ENCODE peak calls at places on chromosomes 2 and 18, in five cellular contexts. One of them, this sample, is unnamed.

GRCh38 chr2:100799701-100800100 is 20.2 kb upstream of the NPAS2 start:
- DNase-seq in sigmoid colon: no peak
- DNase-seq in uterus: no peak
- DNase-seq in K562: no peak
- DNase-seq in A549: no peak
- DNase-seq in this sample: no peak

GRCh38 chr2:31962757-31963361 is 47.9 kb downstream of the MEMO1 start:
- DNase-seq in K562: no peak
- DNase-seq in sigmoid colon: no peak
- DNase-seq in A549: no peak
- DNase-seq in uterus: no peak
- DNase-seq in this sample: no peak

GRCh38 chr2:20428717-20429490 is 18.0 kb upstream of the RHOB start:
- DNase-seq in sigmoid colon: no peak
- DNase-seq in A549: no peak
- DNase-seq in uterus: no peak
- DNase-seq in K562: no peak
- DNase-seq in this sample: peak; percentile 10

GRCh38 chr2:200852605-200853004 is 11.9 kb downstream of the CLK1 start:
- DNase-seq in K562: no peak
- DNase-seq in sigmoid colon: no peak
- DNase-seq in A549: no peak
- DNase-seq in uterus: no peak
- DNase-seq in this sample: no peak

GRCh38 chr2:86056935-86057334 is 48.8 kb downstream of the POLR1A start:
- DNase-seq in uterus: no peak
- DNase-seq in K562: no peak
- DNase-seq in sigmoid colon: no peak
- DNase-seq in A549: no peak
- DNase-seq in this sample: no peak

GRCh38 chr2:61770298-61770697 is 83.6 kb downstream of the FAM161A start:
- DNase-seq in A549: peak; percentile 63
- DNase-seq in uterus: no peak
- DNase-seq in sigmoid colon: no peak
- DNase-seq in K562: no peak
- DNase-seq in this sample: no peak

GRCh38 chr18:80175451-80176235 is 66.6 kb downstream of the ADNP2 start:
- DNase-seq in uterus: no peak
- DNase-seq in K562: no peak
- DNase-seq in sigmoid colon: no peak
- DNase-seq in A549: no peak
- DNase-seq in this sample: no peak

GRCh38 chr2:198368089-198368488 is 563.7 kb downstream of the PLCL1 start:
- DNase-seq in K562: no peak
- DNase-seq in A549: no peak
- DNase-seq in uterus: no peak
- DNase-seq in sigmoid colon: no peak
- DNase-seq in this sample: no peak

GRCh38 chr2:220446106-220446712 is 818.8 kb downstream of the SLC4A3 start:
- DNase-seq in K562: no peak
- DNase-seq in A549: no peak
- DNase-seq in uterus: no peak
- DNase-seq in sigmoid colon: no peak
- DNase-seq in this sample: no peak

GRCh38 chr2:1550076-1550475 is 136.8 kb downstream of the TPO start:
- DNase-seq in K562: no peak
- DNase-seq in A549: no peak
- DNase-seq in sigmoid colon: no peak
- DNase-seq in uterus: no peak
- DNase-seq in this sample: no peak

GRCh38 chr2:201781583-201782051 is 884 bp upstream of the ALS2 start:
- DNase-seq in uterus: no peak
- DNase-seq in sigmoid colon: peak; percentile 69
- DNase-seq in K562: no peak
- DNase-seq in A549: no peak
- DNase-seq in this sample: no peak

GRCh38 chr18:42334931-42335330 is 379.9 kb downstream of the PIK3C3 start:
- DNase-seq in A549: no peak
- DNase-seq in sigmoid colon: no peak
- DNase-seq in uterus: no peak
- DNase-seq in K562: no peak
- DNase-seq in this sample: no peak

GRCh38 chr2:8303322-8303832 is 378.5 kb upstream of the ID2 start:
- DNase-seq in uterus: peak; percentile 49
- DNase-seq in A549: no peak
- DNase-seq in K562: no peak
- DNase-seq in sigmoid colon: peak; percentile 85
- DNase-seq in this sample: peak; percentile 75

GRCh38 chr2:219433666-219434467 is 776 bp upstream of the SPEG start:
- DNase-seq in K562: peak; percentile 72
- DNase-seq in A549: peak; percentile 71
- DNase-seq in uterus: peak; percentile 85
- DNase-seq in sigmoid colon: peak; percentile 94
- DNase-seq in this sample: no peak

GRCh38 chr2:222776792-222777191 is 84.0 kb upstream of the ACSL3 start:
- DNase-seq in sigmoid colon: no peak
- DNase-seq in K562: no peak
- DNase-seq in A549: no peak
- DNase-seq in uterus: no peak
- DNase-seq in this sample: no peak

GRCh38 chr2:239307921-239308620 is 92.7 kb downstream of the HDAC4 start:
- DNase-seq in A549: no peak
- DNase-seq in sigmoid colon: peak; percentile 75
- DNase-seq in uterus: peak; percentile 28
- DNase-seq in K562: no peak
- DNase-seq in this sample: no peak

GRCh38 chr18:41378628-41379027 is 576.4 kb upstream of the PIK3C3 start:
- DNase-seq in A549: peak; percentile 2
- DNase-seq in sigmoid colon: no peak
- DNase-seq in K562: no peak
- DNase-seq in uterus: no peak
- DNase-seq in this sample: no peak

GRCh38 chr18:12621737-12622306 is 36.1 kb downstream of the SPIRE1 start:
- DNase-seq in K562: peak; percentile 43
- DNase-seq in sigmoid colon: no peak
- DNase-seq in uterus: no peak
- DNase-seq in A549: no peak
- DNase-seq in this sample: no peak

GRCh38 chr18:46161721-46162421 is 57.7 kb downstream of the HAUS1 start:
- DNase-seq in sigmoid colon: no peak
- DNase-seq in A549: no peak
- DNase-seq in K562: no peak
- DNase-seq in uterus: no peak
- DNase-seq in this sample: no peak

DNA sequence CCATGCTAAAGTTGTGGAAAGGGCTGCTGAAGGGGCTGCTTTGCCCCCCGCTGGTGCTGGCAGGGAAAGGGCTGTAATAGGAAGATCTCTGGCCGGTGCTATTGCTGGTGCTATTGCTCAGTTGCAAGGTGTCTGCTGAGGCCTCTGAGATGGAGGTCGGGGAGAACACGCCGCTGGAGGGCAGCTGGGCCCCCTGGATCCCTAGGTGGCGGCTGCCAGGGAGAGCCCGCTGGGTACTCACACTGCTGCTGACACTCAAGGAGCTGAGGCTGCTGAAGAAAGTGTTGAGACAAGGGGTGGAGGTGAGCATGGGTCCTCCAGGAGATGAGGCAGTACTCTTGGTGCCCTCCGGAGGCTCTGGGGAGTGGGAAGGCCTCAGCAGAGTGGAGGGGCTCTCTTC is 4.2 kb downstream of the FOXI3 start:
- DNase-seq in A549: no peak
- DNase-seq in K562: no peak
- DNase-seq in uterus: no peak
- DNase-seq in sigmoid colon: no peak
- DNase-seq in this sample: peak; percentile 52
- TF ChIP-seq POLR2A in A549: no peak
- TF ChIP-seq POLR2A in K562: no peak
- TF ChIP-seq POLR2A in uterus: no peak
- TF ChIP-seq POLR2A in sigmoid colon: no peak
- TF ChIP-seq POLR2A in this sample: no peak

DNA sequence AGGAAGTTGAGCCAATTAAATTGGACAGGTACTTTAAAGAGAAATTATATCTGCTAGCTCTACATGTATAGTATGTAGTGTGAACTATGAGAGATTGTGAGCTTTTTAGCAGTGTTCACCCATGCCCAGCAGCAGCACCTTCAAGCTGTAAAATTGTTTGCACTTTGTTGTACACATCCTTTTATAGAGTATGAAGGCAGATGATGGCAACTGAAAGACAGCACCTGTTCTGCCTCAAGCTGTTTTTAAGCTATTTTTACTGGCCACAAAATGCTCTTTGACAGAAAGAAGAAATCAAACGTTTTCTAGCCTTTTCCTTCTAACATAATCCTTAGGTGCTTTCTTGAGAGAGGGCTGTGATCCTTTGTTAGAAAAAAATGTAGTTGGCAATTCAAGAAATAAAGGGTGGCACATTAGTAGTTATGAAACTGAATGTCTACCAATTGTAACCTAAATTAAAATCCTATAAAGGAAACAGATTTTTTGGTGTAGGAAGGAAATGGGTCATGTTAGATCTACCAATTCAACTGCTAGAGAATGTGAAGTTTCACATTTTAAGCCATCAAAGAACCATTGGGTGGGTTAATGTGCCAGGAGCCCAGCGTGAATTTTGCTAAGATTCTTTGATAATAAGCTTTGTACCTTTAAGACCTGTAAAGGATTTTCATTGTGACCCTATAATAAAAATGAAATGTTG is 59.5 kb downstream of the R3HDM1 start:
- DNase-seq in A549: no peak
- DNase-seq in uterus: no peak
- DNase-seq in sigmoid colon: no peak
- DNase-seq in K562: no peak
- DNase-seq in this sample: no peak
- H3K4me3 ChIP-seq in A549: no peak overlapping the region
- H3K4me3 ChIP-seq in uterus: no peak overlapping the region
- H3K4me3 ChIP-seq in sigmoid colon: no peak overlapping the region
- H3K4me3 ChIP-seq in K562: no peak overlapping the region
- H3K4me3 ChIP-seq in this sample: no peak overlapping the region

DNA sequence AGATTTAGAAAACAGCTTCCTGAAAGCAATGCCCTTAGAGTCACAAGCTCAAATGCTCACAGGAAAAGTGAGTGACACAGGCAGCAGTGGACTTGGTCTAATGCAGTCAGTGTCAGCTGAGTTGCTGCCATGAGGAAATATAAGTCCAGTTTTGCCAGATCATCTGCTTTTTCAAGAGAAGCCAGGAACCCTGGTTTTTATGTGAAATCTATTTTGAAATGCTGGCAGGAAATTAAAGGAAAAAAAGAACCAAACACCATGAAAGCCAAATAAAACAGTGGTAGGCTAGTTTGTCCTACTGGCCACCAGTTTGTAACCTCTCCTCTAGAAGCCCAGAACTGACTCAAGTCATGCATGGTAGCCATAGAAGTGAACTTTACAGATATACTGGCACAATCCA is 109.2 kb downstream of the THADA start:
- DNase-seq in sigmoid colon: peak; percentile 73
- DNase-seq in K562: no peak
- DNase-seq in A549: no peak
- DNase-seq in uterus: no peak
- DNase-seq in this sample: no peak
- TF ChIP-seq POLR2A in sigmoid colon: no peak
- TF ChIP-seq POLR2A in K562: no peak
- TF ChIP-seq POLR2A in A549: no peak
- TF ChIP-seq POLR2A in uterus: no peak
- TF ChIP-seq POLR2A in this sample: no peak

GRCh38 chr2:63844616-63845015 is 2.9 kb downstream of the UGP2 start:
- DNase-seq in uterus: no peak
- DNase-seq in K562: no peak
- DNase-seq in A549: no peak
- DNase-seq in sigmoid colon: no peak
- DNase-seq in this sample: no peak
- H3K4me3 ChIP-seq in uterus: no peak overlapping the region
- H3K4me3 ChIP-seq in K562: no peak overlapping the region
- H3K4me3 ChIP-seq in A549: no peak overlapping the region
- H3K4me3 ChIP-seq in sigmoid colon: no peak overlapping the region
- H3K4me3 ChIP-seq in this sample: no peak overlapping the region